ENCODE peak calls at places on chromosomes 5 and 9, in four cellular contexts. X is skeletal muscle cell, F is epithelial cell of esophagus, H is breast epithelium. N is an unnamed sample.

GRCh38 chr5:160271396-160271795 is 41.0 kb downstream of the CCNJL start:
- DNase-seq in X (no peak), H (no peak), F (peak; percentile 63), N (no peak)

GRCh38 chr5:160270704-160271103 is 41.4 kb downstream of the FABP6 start:
- DNase-seq in F (peak; percentile 82), X (no peak), H (peak; percentile 58), N (no peak)

GRCh38 chr9:87193925-87194380 is 246.6 kb upstream of the GAS1 start:
- DNase-seq in X (peak; percentile 92), F (peak; percentile 40), H (peak; percentile 27), N (peak; percentile 93)

GRCh38 chr9:98610196-98610595 is 98.5 kb downstream of the GABBR2 start:
- DNase-seq in X (peak; percentile 7), H (no peak), F (no peak), N (peak; percentile 78)

GRCh38 chr9:97711223-97711626 is 14.1 kb upstream of the XPA start:
- DNase-seq in H (no peak), X (no peak), F (no peak), N (no peak)

GRCh38 chr5:160869962-160870521 is 18.0 kb upstream of the ATP10B start:
- DNase-seq in H (no peak), F (no peak), X (no peak), N (no peak)

GRCh38 chr9:72460342-72461312 is 60.8 kb upstream of the TMC1 start:
- DNase-seq in F (no peak), X (no peak), H (no peak), N (no peak)

GRCh38 chr9:81405199-81405598 is 284.1 kb downstream of the TLE1 start:
- DNase-seq in X (no peak), F (no peak), H (no peak), N (no peak)

GRCh38 chr5:127707209-127707608 is 4.0 kb downstream of the CCDC192 start:
- DNase-seq in X (no peak), F (no peak), H (no peak), N (no peak)

GRCh38 chr9:133257398-133258053 is 17.5 kb downstream of the ABO start:
- DNase-seq in F (no peak), X (no peak), H (peak; percentile 27), N (no peak)

GRCh38 chr5:150175536-150175935 is 9.0 kb downstream of the CDX1 start:
- DNase-seq in H (no peak), X (no peak), F (peak; percentile 32), N (no peak)

GRCh38 chr5:141338538-141339306 is at the start of gene PCDHGA2:
- DNase-seq in X (no peak), F (peak; percentile 44), H (no peak), N (peak; percentile 28)

GRCh38 chr5:146331257-146331822 is 7.3 kb upstream of the POU4F3 start:
- DNase-seq in X (no peak), H (no peak), F (no peak), N (no peak)

GRCh38 chr9:13388157-13388556 is 108.7 kb upstream of the MPDZ start:
- DNase-seq in H (no peak), X (peak; percentile 67), F (no peak), N (peak; percentile 92)

GRCh38 chr5:127042593-127042992 is 12.2 kb upstream of the MARCHF3 start:
- DNase-seq in F (no peak), H (no peak), X (no peak), N (no peak)

GRCh38 chr5:94276751-94277150 is 341.7 kb downstream of the KIAA0825 start:
- DNase-seq in X (peak; percentile 5), H (no peak), F (peak; percentile 14), N (no peak)

GRCh38 chr9:124769451-124770358 is 1.4 kb downstream of the NR6A1 start:
- DNase-seq in H (no peak), X (no peak), F (no peak), N (no peak)

GRCh38 chr9:132126837-132127236 is 35.0 kb upstream of the NTNG2 start:
- DNase-seq in H (no peak), X (no peak), F (no peak), N (no peak)

GRCh38 chr9:74770508-74771261 is 117.0 kb downstream of the TRPM6 start:
- DNase-seq in X (no peak), F (peak; percentile 17), H (no peak), N (no peak)

GRCh38 chr5:67361932-67362729 is 165.5 kb upstream of the CD180 start:
- DNase-seq in H (no peak), X (peak; percentile 33), F (peak; percentile 14), N (peak; percentile 85)

GRCh38 chr9:112647596-112647995 is 70.3 kb downstream of the INIP start:
- DNase-seq in F (peak; percentile 34), H (no peak), X (no peak), N (no peak)

GRCh38 chr5:166370928-166371690 is 1920.3 kb upstream of the WWC1 start:
- DNase-seq in F (no peak), H (no peak), X (no peak), N (no peak)
- H3K4me3 ChIP-seq in F (no peak overlapping the region), H (peak overlapping the region; percentile 58), X (peak overlapping the region; percentile 0), N (peak overlapping the region; percentile 50)

DNA sequence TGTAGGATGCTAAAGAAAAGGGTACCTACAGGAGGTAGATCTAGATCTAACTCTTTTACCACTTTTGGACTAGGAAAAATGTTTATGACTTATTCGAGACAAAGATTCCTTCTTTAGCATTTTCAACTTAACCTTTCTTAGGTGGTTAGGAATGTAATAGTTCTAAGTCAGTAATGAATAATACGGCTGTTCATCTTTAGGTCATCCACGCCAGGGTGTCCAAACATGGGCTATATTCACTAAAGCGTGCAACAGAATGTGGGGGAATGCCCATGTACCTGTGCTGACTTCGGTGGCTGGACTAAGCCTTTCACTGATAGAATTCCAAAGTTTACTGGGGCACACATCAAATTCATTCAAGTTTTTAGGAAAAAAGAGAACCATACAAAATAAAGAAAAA is 164.7 kb downstream of the TSSK1B start:
- DNase-seq in H (no peak), X (no peak), F (peak; percentile 26), N (no peak)
- H3K4me3 ChIP-seq in H (no peak overlapping the region), X (no peak overlapping the region), F (no peak overlapping the region), N (no peak overlapping the region)

GRCh38 chr9:35680331-35681105 is 6.8 kb downstream of the CA9 start:
- DNase-seq in H (no peak), F (no peak), X (no peak), N (peak; percentile 71)
- H3K4me3 ChIP-seq in H (no peak overlapping the region), F (no peak overlapping the region), X (no peak overlapping the region), N (no peak overlapping the region)

GRCh38 chr5:60195083-60195482 is 301.6 kb upstream of the PDE4D start:
- DNase-seq in X (no peak), F (no peak), H (no peak), N (no peak)

GRCh38 chr5:60196382-60197113 is 303.0 kb upstream of the PDE4D start:
- DNase-seq in H (no peak), X (peak; percentile 99), F (peak; percentile 99), N (peak; percentile 93)
- H3K4me3 ChIP-seq in H (no peak overlapping the region), X (no peak overlapping the region), F (no peak overlapping the region), N (no peak overlapping the region)

DNA sequence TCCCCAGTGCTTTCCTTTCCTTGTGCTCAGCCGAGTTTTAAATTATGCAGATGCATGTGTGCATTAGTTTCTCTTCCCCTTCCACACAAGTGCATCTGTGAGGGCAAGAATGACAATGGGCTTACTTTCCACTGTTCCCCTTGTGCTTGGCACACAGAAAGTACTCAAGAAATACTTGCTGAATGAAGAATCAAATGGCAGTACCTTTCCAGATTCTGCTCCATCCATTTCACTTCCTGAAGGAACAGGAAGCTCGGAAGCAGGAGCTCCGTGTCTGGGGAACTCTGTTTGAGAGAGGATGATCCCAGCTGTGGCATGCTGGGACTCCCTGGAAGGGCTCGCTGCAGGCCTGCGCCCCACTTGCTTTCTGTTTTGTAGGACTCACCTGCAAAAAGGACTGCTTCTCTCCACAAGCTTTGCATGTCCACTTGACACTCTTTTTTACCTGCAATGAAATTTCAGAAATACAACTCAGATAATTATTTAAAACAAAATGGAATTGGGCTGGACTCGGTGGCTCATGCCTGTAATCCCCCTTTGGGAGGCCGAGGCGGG is 5.5 kb downstream of the MRNIP start:
- DNase-seq in H (no peak), X (no peak), F (no peak), N (no peak)
- H3K4me3 ChIP-seq in H (no peak overlapping the region), X (no peak overlapping the region), F (no peak overlapping the region), N (no peak overlapping the region)

DNA sequence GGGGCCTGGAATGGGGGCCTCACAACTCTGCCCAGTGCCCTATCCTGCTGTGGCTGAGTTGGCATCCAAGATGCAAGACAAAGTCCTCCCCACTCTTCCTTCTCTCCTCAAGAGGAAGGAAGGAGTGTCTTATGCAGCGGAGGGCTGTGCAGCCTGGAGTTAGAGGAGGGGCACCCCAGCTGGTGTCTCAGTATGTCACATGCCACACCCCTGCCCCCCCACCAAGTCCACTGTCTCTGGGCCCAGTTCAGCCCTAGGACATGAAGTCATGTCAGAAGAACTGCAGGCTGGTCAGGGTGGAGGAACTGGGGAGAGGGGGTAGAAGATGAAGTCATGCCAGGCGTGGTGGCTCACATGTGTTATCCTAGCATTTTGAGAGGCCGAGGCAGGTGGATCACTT is 28.0 kb upstream of the SLC28A3 start:
- DNase-seq in X (no peak), H (no peak), F (no peak), N (no peak)
- H3K4me3 ChIP-seq in X (no peak overlapping the region), H (no peak overlapping the region), F (no peak overlapping the region), N (no peak overlapping the region)

GRCh38 chr5:14217587-14217986 is 74.4 kb downstream of the TRIO start:
- DNase-seq in F (no peak), H (no peak), X (no peak), N (no peak)
- H3K4me3 ChIP-seq in F (no peak overlapping the region), H (no peak overlapping the region), X (no peak overlapping the region), N (no peak overlapping the region)

DNA sequence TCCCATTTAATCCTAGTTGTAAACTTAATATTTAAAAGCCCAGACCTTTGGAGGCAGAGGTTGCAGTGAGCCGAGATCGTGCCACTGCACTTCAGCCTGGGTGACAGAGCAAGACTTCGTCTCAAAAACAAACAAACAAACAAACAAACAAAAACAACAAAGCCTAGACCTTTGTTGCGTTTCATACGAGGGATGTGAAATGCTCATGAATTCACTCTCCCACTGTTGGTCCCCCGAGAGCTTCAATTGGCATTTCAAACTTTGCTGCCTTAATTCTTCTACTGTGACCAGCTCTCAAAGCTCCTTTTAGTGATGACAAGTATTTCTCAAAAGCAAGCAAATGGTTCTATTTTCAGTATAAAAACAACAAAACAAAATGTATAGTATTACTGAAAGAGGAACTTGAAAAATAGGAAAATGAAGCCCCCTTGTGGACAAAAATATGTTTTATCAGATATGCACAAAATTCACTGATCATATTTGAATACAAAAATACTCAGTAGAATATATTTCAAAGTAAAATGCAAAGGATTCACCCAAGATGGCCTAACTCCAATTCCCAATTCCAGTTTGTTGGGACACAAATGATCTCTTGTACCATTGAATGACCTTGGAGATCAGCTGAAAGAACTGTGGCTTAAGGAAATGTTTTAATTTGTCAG is 140.4 kb downstream of the ESM1 start:
- DNase-seq in H (no peak), X (peak; percentile 33), F (peak; percentile 60), N (peak; percentile 32)
- H3K4me3 ChIP-seq in H (no peak overlapping the region), X (no peak overlapping the region), F (no peak overlapping the region), N (no peak overlapping the region)

GRCh38 chr5:78287833-78288232 is 6.7 kb downstream of the AP3B1 start:
- DNase-seq in X (peak; percentile 18), H (no peak), F (peak; percentile 84), N (peak; percentile 80)
- H3K4me3 ChIP-seq in X (no peak overlapping the region), H (no peak overlapping the region), F (no peak overlapping the region), N (no peak overlapping the region)

GRCh38 chr9:90801507-90802289 is at the start of gene SYK:
- DNase-seq in H (no peak), F (peak; percentile 67), X (no peak), N (no peak)
- H3K4me3 ChIP-seq in H (peak within 1 kb of the TSS; percentile 67), F (peak within 1 kb of the TSS; percentile 73), X (no peak within 1 kb of the TSS), N (no peak within 1 kb of the TSS)

N was measured in astrocyte.